ENCODE peak calls at places on chromosome 4, in seven cellular contexts. T is HCT116, I is uterus, L is A549, U is Peyer's patch, M is testis, E is tibial nerve. Y is an unnamed sample.

GRCh38 chr4:41427306-41427882 is 110.6 kb upstream of the LIMCH1 start:
- DNase-seq in T (no peak), I (peak; percentile 25), L (no peak), U (no peak), M (no peak), E (no peak), Y (no peak)

GRCh38 chr4:38377195-38377594 is 286.8 kb upstream of the KLF3 start:
- DNase-seq in T (no peak), I (no peak), L (no peak), U (no peak), M (no peak), E (no peak), Y (no peak)

GRCh38 chr4:94566420-94566819 is 114.7 kb downstream of the PDLIM5 start:
- DNase-seq in T (no peak), I (no peak), L (no peak), U (no peak), M (no peak), E (no peak), Y (no peak)

GRCh38 chr4:10083331-10083769 is 33.2 kb downstream of the WDR1 start:
- DNase-seq in T (no peak), I (peak; percentile 11), L (no peak), U (peak; percentile 42), M (no peak), E (no peak), Y (no peak)

GRCh38 chr4:128653514-128654420 is 155.7 kb upstream of the JADE1 start:
- DNase-seq in T (no peak), I (peak; percentile 83), L (no peak), U (peak; percentile 69), M (peak; percentile 67), E (peak; percentile 42), Y (peak; percentile 27)

GRCh38 chr4:86356831-86357230 is 3.0 kb downstream of the MAPK10 start:
- DNase-seq in T (no peak), I (no peak), L (no peak), U (no peak), M (no peak), E (no peak), Y (no peak)

GRCh38 chr4:1720163-1720983 is 750 bp downstream of the TMEM129 start:
- DNase-seq in T (no peak), I (no peak), L (no peak), U (peak; percentile 74), M (peak; percentile 61), E (no peak), Y (peak; percentile 56)

GRCh38 chr4:105765690-105766407 is 57.3 kb downstream of the GSTCD start:
- DNase-seq in T (peak; percentile 63), I (no peak), L (peak; percentile 0), U (no peak), M (no peak), E (no peak), Y (no peak)

GRCh38 chr4:73589887-73590801 is 30.1 kb downstream of the RASSF6 start:
- DNase-seq in T (no peak), I (no peak), L (no peak), U (no peak), M (no peak), E (no peak), Y (peak; percentile 37)

GRCh38 chr4:104989363-104989762 is 157.3 kb upstream of the TET2 start:
- DNase-seq in T (no peak), I (peak; percentile 28), L (no peak), U (no peak), M (no peak), E (no peak), Y (peak; percentile 40)

GRCh38 chr4:147773261-147774184 is 41.6 kb downstream of the ARHGAP10 start:
- DNase-seq in T (no peak), I (no peak), L (no peak), U (no peak), M (no peak), E (no peak), Y (no peak)

GRCh38 chr4:147779449-147779848 is 47.6 kb downstream of the ARHGAP10 start:
- DNase-seq in T (no peak), I (no peak), L (no peak), U (no peak), M (no peak), E (no peak), Y (no peak)

GRCh38 chr4:147777456-147778091 is 45.7 kb downstream of the ARHGAP10 start:
- DNase-seq in T (peak; percentile 59), I (no peak), L (peak; percentile 58), U (no peak), M (no peak), E (no peak), Y (no peak)

GRCh38 chr4:147778942-147779341 is 47.1 kb downstream of the ARHGAP10 start:
- DNase-seq in T (no peak), I (no peak), L (no peak), U (no peak), M (no peak), E (no peak), Y (no peak)

GRCh38 chr4:147776600-147777175 is 44.8 kb downstream of the ARHGAP10 start:
- DNase-seq in T (no peak), I (no peak), L (no peak), U (peak; percentile 64), M (no peak), E (no peak), Y (no peak)
- H3K27ac ChIP-seq in T (no peak overlapping the region), I (no peak overlapping the region), L (peak overlapping the region; percentile 53), U (no peak overlapping the region), M (no peak overlapping the region), E (no peak overlapping the region), Y (no peak overlapping the region)

GRCh38 chr4:153345011-153345981 is 808 bp downstream of the MND1 start:
- DNase-seq in T (peak; percentile 21), I (no peak), L (peak; percentile 17), U (peak; percentile 65), M (peak; percentile 50), E (peak; percentile 13), Y (peak; percentile 34)

GRCh38 chr4:153342751-153343552 is 1.5 kb upstream of the MND1 start:
- DNase-seq in T (no peak), I (no peak), L (no peak), U (no peak), M (no peak), E (no peak), Y (no peak)

GRCh38 chr4:153346563-153346962 is 2.1 kb downstream of the MND1 start:
- DNase-seq in T (no peak), I (no peak), L (no peak), U (no peak), M (no peak), E (no peak), Y (no peak)

GRCh38 chr4:153346031-153346430 is 1.5 kb downstream of the MND1 start:
- DNase-seq in T (no peak), I (no peak), L (no peak), U (no peak), M (no peak), E (no peak), Y (no peak)

GRCh38 chr4:153344131-153345010 is at the start of gene MND1:
- DNase-seq in T (peak; percentile 68), I (peak; percentile 80), L (peak; percentile 66), U (peak; percentile 92), M (peak; percentile 90), E (peak; percentile 75), Y (peak; percentile 86)
- TF ChIP-seq POLR2A in T (peak; percentile 1), I (no peak), L (peak; percentile 48), U (no peak), M (no peak), E (no peak), Y (no peak)

GRCh38 chr4:140935259-140935658 is 179.1 kb upstream of the TBC1D9 start:
- DNase-seq in T (no peak), I (peak; percentile 45), L (no peak), U (no peak), M (peak; percentile 54), E (no peak), Y (peak; percentile 44)
- H3K27ac ChIP-seq in T (no peak overlapping the region), I (no peak overlapping the region), L (no peak overlapping the region), U (no peak overlapping the region), M (no peak overlapping the region), E (no peak overlapping the region), Y (no peak overlapping the region)

DNA sequence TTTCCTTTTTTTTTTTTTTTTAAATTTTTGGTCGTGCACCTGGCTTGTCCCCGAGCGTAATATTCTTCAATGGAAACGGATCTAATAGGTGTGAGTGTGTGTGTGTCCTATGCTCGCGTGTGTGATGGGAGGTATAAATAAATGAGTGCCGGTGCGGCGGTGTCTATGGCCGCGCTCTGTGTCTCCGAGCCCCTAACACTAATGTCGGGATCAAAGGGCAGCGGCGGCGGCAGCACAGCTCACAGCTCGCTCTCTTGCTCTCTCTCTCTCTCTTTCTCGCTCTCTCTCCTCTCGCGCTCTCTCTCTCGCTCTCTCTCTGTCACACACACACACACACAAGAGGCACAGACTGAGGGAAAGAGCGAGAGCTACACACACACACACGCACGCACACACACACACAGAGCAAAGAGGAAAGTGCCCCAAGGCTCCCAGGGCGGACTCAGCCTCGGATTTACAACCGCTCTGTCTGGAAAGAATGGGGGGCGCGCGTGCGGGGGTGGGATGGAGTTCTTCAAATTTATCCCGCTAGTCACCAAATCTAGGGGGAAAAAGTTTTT is at the start of gene ZNF827:
- DNase-seq in T (peak; percentile 64), I (peak; percentile 63), L (no peak), U (peak; percentile 88), M (peak; percentile 77), E (peak; percentile 43), Y (peak; percentile 71)
- TF ChIP-seq POLR2A in T (no peak), I (peak; percentile 29), L (peak; percentile 25), U (peak; percentile 54), M (no peak), E (no peak), Y (peak; percentile 66)

DNA sequence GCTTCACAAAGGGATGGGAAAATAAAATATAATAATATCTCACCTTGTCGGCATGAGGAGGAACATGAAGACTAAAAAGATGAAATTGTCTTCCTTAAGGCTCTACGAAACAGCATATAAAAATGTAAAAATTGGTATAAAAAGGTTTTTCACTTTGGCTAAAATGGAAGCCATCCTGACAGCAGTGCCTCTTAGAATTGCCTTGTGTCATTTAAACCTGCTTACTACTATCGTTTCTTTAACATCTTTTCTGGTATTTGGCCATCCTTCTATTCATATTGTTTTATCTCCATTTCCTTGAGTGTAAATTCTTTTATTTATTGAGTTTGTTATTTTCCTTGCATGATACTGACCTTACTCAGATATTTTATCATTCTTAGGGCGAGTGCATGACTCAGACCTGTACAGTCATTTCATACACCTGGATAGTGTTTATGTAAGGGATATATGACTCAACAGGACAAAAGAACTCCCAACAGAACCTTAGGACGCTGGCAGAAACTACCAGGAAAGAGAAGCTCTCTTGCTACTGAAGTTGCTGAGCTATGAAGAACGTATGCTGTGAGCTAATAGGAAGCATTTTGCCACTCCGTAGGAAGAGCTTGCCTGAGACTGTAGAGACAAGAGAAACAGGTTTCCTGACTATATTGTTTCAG is 5.8 kb upstream of the CDKN2AIP start:
- DNase-seq in T (peak; percentile 82), I (no peak), L (peak; percentile 56), U (peak; percentile 64), M (no peak), E (no peak), Y (peak; percentile 53)
- H3K27ac ChIP-seq in T (peak overlapping the region; percentile 71), I (no peak overlapping the region), L (peak overlapping the region; percentile 88), U (no peak overlapping the region), M (no peak overlapping the region), E (peak overlapping the region; percentile 59), Y (peak overlapping the region; percentile 75)